ENCODE peak calls at places on chromosomes 11 and 22, in ten cellular contexts. L is ACHN; T is activated CD4-positive, alpha-beta T cell treated with anti-CD3 and anti-CD28 coated beads, Interleukin-2, amount 50 U/mL, for 48 hours; H is NB4; C is GM12864; O is choroid plexus epithelial cell; X is NCI-H1092; J is activated CD8-positive, alpha-beta T cell treated with anti-CD3 and anti-CD28 coated beads, Interleukin-2, amount 10 ng/mL, durations not matched to agents 7 days and 5 days; Z is ELR; N is PC-9. M is an unnamed sample.

GRCh38 chr22:49202226-49202625 is 625.4 kb downstream of the BRD1 start:
- DNase-seq in H (no peak), N (no peak), J (no peak), C (no peak), T (no peak), L (no peak), X (no peak), Z (no peak), O (no peak), M (no peak)

GRCh38 chr11:125949271-125950177 is 3.7 kb downstream of the VSIG10L2 start:
- DNase-seq in O (no peak), H (no peak), N (no peak), C (no peak), J (peak), L (no peak), X (no peak), Z (no peak), T (no peak), M (no peak)

GRCh38 chr11:40722179-40722795 is 737.2 kb downstream of the LRRC4C start:
- DNase-seq in C (no peak), L (peak), T (peak), O (peak), H (peak), J (no peak), X (no peak), N (peak), Z (peak), M (peak)

GRCh38 chr11:68146010-68146540 is 24.9 kb upstream of the CHKA start:
- DNase-seq in X (peak), N (peak), J (no peak), C (no peak), H (no peak), L (no peak), T (no peak), O (no peak), Z (no peak), M (peak)

GRCh38 chr22:46075764-46076531 is 74.4 kb upstream of the PPARA start:
- DNase-seq in C (no peak), X (no peak), J (no peak), N (no peak), Z (peak), H (no peak), L (no peak), O (no peak), T (no peak), M (peak)

GRCh38 chr22:46019351-46019750 is 42.4 kb upstream of the WNT7B start:
- DNase-seq in C (no peak), H (no peak), O (no peak), X (no peak), L (no peak), J (no peak), Z (no peak), N (no peak), T (no peak), M (no peak)

GRCh38 chr11:1784761-1785650 is 21.3 kb upstream of the CTSD start:
- DNase-seq in T (no peak), Z (no peak), H (no peak), J (no peak), N (no peak), C (no peak), O (no peak), X (no peak), L (no peak), M (no peak)

GRCh38 chr22:26174280-26174679 is 5.0 kb downstream of the SEZ6L start:
- DNase-seq in N (no peak), C (no peak), O (no peak), T (no peak), H (peak), L (peak), X (peak), J (no peak), Z (peak), M (peak)

GRCh38 chr11:81449588-81450155 is 1284.0 kb downstream of the FAM181B start:
- DNase-seq in N (no peak), C (no peak), H (no peak), J (no peak), Z (no peak), X (no peak), T (no peak), L (no peak), O (no peak), M (no peak)

GRCh38 chr11:76735841-76736240 is 47.3 kb upstream of the TSKU start:
- DNase-seq in L (no peak), C (no peak), Z (no peak), T (no peak), J (no peak), O (no peak), H (no peak), X (no peak), N (no peak), M (no peak)

GRCh38 chr22:42321908-42322561 is 51.6 kb upstream of the TCF20 start:
- DNase-seq in T (no peak), X (peak), J (no peak), L (no peak), O (peak), H (no peak), C (no peak), Z (no peak), N (no peak), M (no peak)

GRCh38 chr11:14029971-14030531 is 67.5 kb downstream of the SPON1 start:
- DNase-seq in O (peak), H (no peak), Z (no peak), J (no peak), N (peak), T (no peak), L (no peak), X (peak), C (no peak), M (peak)

GRCh38 chr11:123628936-123629683 is 25.3 kb downstream of the SCN3B start:
- DNase-seq in H (peak), C (no peak), N (no peak), L (no peak), Z (peak), J (no peak), O (peak), X (no peak), T (no peak), M (peak)

GRCh38 chr22:47380692-47381091 is 618.2 kb downstream of the TBC1D22A start:
- DNase-seq in O (no peak), X (no peak), C (no peak), J (no peak), H (no peak), T (no peak), N (no peak), L (no peak), Z (no peak), M (no peak)

GRCh38 chr11:110069158-110069737 is 23.9 kb upstream of the ZC3H12C start:
- DNase-seq in O (peak), J (no peak), N (peak), T (no peak), Z (peak), L (no peak), C (no peak), H (peak), X (no peak), M (peak)

GRCh38 chr11:1982908-1983600 is 14.6 kb downstream of the H19 start:
- DNase-seq in C (no peak), J (no peak), T (no peak), X (no peak), H (no peak), L (no peak), N (no peak), Z (no peak), O (no peak), M (no peak)

GRCh38 chr11:46936138-46937110 is at the start of gene CSTPP1:
- DNase-seq in H (peak), L (peak), N (peak), X (peak), J (peak), T (peak), C (peak), O (peak), Z (peak), M (peak)

GRCh38 chr22:22748297-22748743 is 103.9 kb downstream of the GGTLC2 start:
- DNase-seq in N (peak), T (peak), Z (peak), J (peak), X (no peak), C (peak), L (peak), H (peak), O (peak), M (peak)

GRCh38 chr11:45085657-45086501 is 60.6 kb upstream of the PRDM11 start:
- DNase-seq in Z (no peak), X (no peak), H (peak), O (no peak), T (no peak), L (no peak), J (no peak), C (no peak), N (no peak), M (no peak)

GRCh38 chr11:1744879-1745700 is 5.3 kb downstream of the IFITM10 start:
- DNase-seq in Z (no peak), X (no peak), N (no peak), C (no peak), O (no peak), L (no peak), T (no peak), H (no peak), J (no peak), M (no peak)

GRCh38 chr22:38262051-38262795 is 10.6 kb downstream of the TMEM184B start:
- DNase-seq in Z (peak), X (peak), L (peak), H (peak), C (no peak), T (peak), O (peak), N (peak), J (peak), M (peak)

GRCh38 chr11:27619936-27620335 is 80.3 kb downstream of the BDNF start:
- DNase-seq in H (no peak), J (no peak), N (no peak), O (peak), Z (no peak), T (no peak), C (no peak), L (no peak), X (no peak), M (peak)

GRCh38 chr22:21961127-21961867 is 8.6 kb upstream of the PPM1F start:
- DNase-seq in Z (no peak), T (no peak), O (no peak), X (no peak), L (no peak), J (no peak), C (no peak), H (no peak), N (no peak), M (no peak)

GRCh38 chr22:37303821-37304274 is 21.5 kb downstream of the CYTH4 start:
- DNase-seq in O (peak), T (peak), J (peak), H (peak), C (no peak), N (no peak), X (no peak), L (peak), Z (peak), M (peak)

GRCh38 chr11:45181595-45182550 is 35.4 kb downstream of the PRDM11 start:
- DNase-seq in X (no peak), T (no peak), N (no peak), Z (no peak), L (no peak), O (no peak), H (no peak), C (no peak), J (no peak), M (no peak)

GRCh38 chr11:126354631-126355323 is 709 bp upstream of the ST3GAL4 start:
- DNase-seq in O (no peak), Z (no peak), C (no peak), H (peak), X (no peak), N (no peak), J (peak), T (no peak), L (no peak), M (no peak)

GRCh38 chr11:28072321-28072720 is 35.6 kb downstream of the KIF18A start:
- DNase-seq in Z (peak), H (no peak), T (no peak), L (no peak), J (no peak), O (peak), N (no peak), X (no peak), C (no peak), M (peak)

GRCh38 chr11:108697872-108698473 is 33.1 kb downstream of the DDX10 start:
- DNase-seq in X (peak), O (peak), J (peak), Z (peak), L (peak), H (peak), T (peak), N (peak), C (peak), M (peak)

GRCh38 chr22:44394246-44395115 is 81.7 kb upstream of the SHISAL1 start:
- DNase-seq in T (no peak), L (no peak), N (no peak), C (no peak), H (no peak), O (no peak), X (no peak), Z (no peak), J (no peak), M (no peak)

GRCh38 chr11:68659158-68659921 is 25.0 kb upstream of the GAL start:
- DNase-seq in J (no peak), C (no peak), O (peak), T (no peak), N (peak), X (peak), L (no peak), H (no peak), Z (peak), M (peak)

GRCh38 chr11:69940246-69940610 is 121.0 kb upstream of the FGF3 start:
- DNase-seq in X (no peak), T (no peak), C (no peak), N (no peak), J (no peak), Z (no peak), O (no peak), H (no peak), L (no peak), M (no peak)

GRCh38 chr11:4092031-4092430 is 2.6 kb upstream of the RRM1 start:
- DNase-seq in L (no peak), O (no peak), N (no peak), X (no peak), C (no peak), Z (no peak), J (peak), H (peak), T (no peak), M (no peak)

GRCh38 chr11:63165710-63166310 is 21.8 kb upstream of the SLC22A24 start:
- DNase-seq in C (no peak), L (no peak), Z (peak), N (no peak), H (no peak), X (no peak), J (no peak), O (no peak), T (no peak), M (no peak)

GRCh38 chr22:42367980-42368378 is 64.2 kb downstream of the NFAM1 start:
- DNase-seq in T (no peak), C (no peak), N (no peak), H (no peak), O (no peak), J (no peak), L (no peak), X (no peak), Z (no peak), M (no peak)

GRCh38 chr22:20565761-20566160 is 58.4 kb downstream of the MED15 start:
- DNase-seq in X (no peak), C (no peak), O (no peak), N (no peak), H (no peak), Z (no peak), T (no peak), L (no peak), J (no peak), M (no peak)

GRCh38 chr11:80197155-80197554 is 756.3 kb upstream of the TENM4 start:
- DNase-seq in X (no peak), L (no peak), T (no peak), C (no peak), O (no peak), J (no peak), H (no peak), Z (no peak), N (no peak), M (no peak)

GRCh38 chr11:65414776-65415498 is 7.7 kb upstream of the NEAT1 start:
- DNase-seq in J (no peak), L (no peak), Z (no peak), O (peak), C (no peak), X (no peak), T (no peak), N (no peak), H (no peak), M (peak)

GRCh38 chr11:123314972-123315371 is 115.1 kb upstream of the GRAMD1B start:
- DNase-seq in C (no peak), H (no peak), L (no peak), X (no peak), T (no peak), O (no peak), Z (no peak), N (no peak), J (no peak), M (no peak)

GRCh38 chr22:39496131-39496838 is 5.8 kb upstream of the MIEF1 start:
- DNase-seq in L (peak), N (peak), T (peak), Z (peak), C (no peak), J (peak), X (peak), O (peak), H (peak), M (peak)